ENCODE peak calls at places on chromosomes 16 and 17, in four cellular contexts. G, B, H and T are unnamed samples.

GRCh38 chr16:2795714-2796143 is 2.5 kb upstream of the PRSS41 start:
- DNase-seq in G (no peak), B (no peak), H (peak; percentile 57), T (no peak)

GRCh38 chr16:83808573-83809014 is 816 bp downstream of the HSBP1 start:
- DNase-seq in G (no peak), B (peak; percentile 31), H (no peak), T (no peak)

GRCh38 chr17:63309021-63309420 is 137.1 kb downstream of the CYB561 start:
- DNase-seq in G (no peak), B (peak; percentile 45), H (no peak), T (no peak)

GRCh38 chr17:42743595-42744282 is 1.1 kb downstream of the EZH1 start:
- DNase-seq in G (no peak), B (no peak), H (no peak), T (no peak)

GRCh38 chr16:5852151-5852550 is 754.6 kb upstream of the EEF2KMT start:
- DNase-seq in G (no peak), B (no peak), H (no peak), T (no peak)

GRCh38 chr16:10181196-10182162 is 749 bp downstream of the GRIN2A start:
- DNase-seq in G (peak; percentile 71), B (peak; percentile 68), H (peak; percentile 27), T (peak; percentile 74)

GRCh38 chr16:728890-729744 is 2.2 kb downstream of the HAGHL start:
- DNase-seq in G (no peak), B (peak; percentile 55), H (no peak), T (no peak)

GRCh38 chr17:39800540-39800939 is 62.8 kb downstream of the GRB7 start:
- DNase-seq in G (peak; percentile 43), B (no peak), H (no peak), T (peak; percentile 56)

GRCh38 chr16:29231231-29231630 is 175.3 kb downstream of the NPIPB11 start:
- DNase-seq in G (no peak), B (peak; percentile 62), H (no peak), T (no peak)

GRCh38 chr16:88064011-88064888 is 113.0 kb downstream of the BANP start:
- DNase-seq in G (no peak), B (no peak), H (no peak), T (no peak)

GRCh38 chr16:79170565-79171242 is 429.8 kb downstream of the MAF start:
- DNase-seq in G (no peak), B (peak; percentile 28), H (peak; percentile 32), T (no peak)

GRCh38 chr17:40738553-40738952 is 16.6 kb downstream of the KRT25 start:
- DNase-seq in G (no peak), B (no peak), H (no peak), T (no peak)

GRCh38 chr16:11964761-11965539 is at the start of gene TNFRSF17:
- DNase-seq in G (no peak), B (peak; percentile 38), H (no peak), T (no peak)

GRCh38 chr17:36602924-36603384 is 1.6 kb downstream of the MRM1 start:
- DNase-seq in G (peak; percentile 70), B (peak; percentile 71), H (no peak), T (peak; percentile 76)

GRCh38 chr17:77441130-77441920 is 300.6 kb downstream of the SEC14L1 start:
- DNase-seq in G (peak; percentile 75), B (no peak), H (no peak), T (peak; percentile 79)

GRCh38 chr16:86307518-86307903 is 202.8 kb upstream of the FOXF1 start:
- DNase-seq in G (no peak), B (peak; percentile 70), H (no peak), T (no peak)

GRCh38 chr17:16418684-16419066 is 3.3 kb downstream of the TRPV2 start:
- DNase-seq in G (peak; percentile 29), B (peak; percentile 41), H (no peak), T (peak; percentile 46)

GRCh38 chr17:9522074-9522473 is 53.5 kb downstream of the STX8 start:
- DNase-seq in G (no peak), B (peak; percentile 80), H (no peak), T (no peak)

GRCh38 chr16:12063435-12063834 is 86.9 kb downstream of the SNX29 start:
- DNase-seq in G (no peak), B (no peak), H (no peak), T (no peak)

GRCh38 chr17:807146-808002 is 25.2 kb downstream of the MRM3 start:
- DNase-seq in G (no peak), B (no peak), H (no peak), T (no peak)

GRCh38 chr16:53415504-53415903 is 18.8 kb upstream of the RBL2 start:
- DNase-seq in G (no peak), B (no peak), H (no peak), T (no peak)

GRCh38 chr17:76239538-76240274 is 587 bp downstream of the RNF157 start:
- DNase-seq in G (no peak), B (peak; percentile 16), H (no peak), T (no peak)

GRCh38 chr17:74712756-74713155 is at the start of gene CD300LF:
- DNase-seq in G (no peak), B (no peak), H (peak; percentile 31), T (no peak)

GRCh38 chr17:81084691-81085419 is 49.9 kb downstream of the BAIAP2 start:
- DNase-seq in G (no peak), B (no peak), H (no peak), T (no peak)

GRCh38 chr16:81437860-81438259 is 6.7 kb upstream of the CMIP start:
- DNase-seq in G (no peak), B (no peak), H (no peak), T (no peak)

GRCh38 chr16:58056580-58056979 is 31.0 kb downstream of the MMP15 start:
- DNase-seq in G (no peak), B (no peak), H (no peak), T (no peak)

GRCh38 chr17:6163632-6164319 is 93.6 kb downstream of the WSCD1 start:
- DNase-seq in G (no peak), B (no peak), H (no peak), T (no peak)

GRCh38 chr17:58172369-58173071 is 5.7 kb downstream of the OR4D2 start:
- DNase-seq in G (peak; percentile 30), B (peak; percentile 26), H (no peak), T (no peak)

GRCh38 chr16:86994215-86994614 is 323.0 kb downstream of the C16orf95 start:
- DNase-seq in G (no peak), B (no peak), H (no peak), T (no peak)